ENCODE peak calls at places on chromosomes 3 and 15, in eight cellular contexts. One of them, this sample, is unnamed.
A peak's percentile ranks its signal among the peaks of the same experiment; 100 is the strongest.

GRCh38 chr3:16382852-16383251 is 117.8 kb downstream of the OXNAD1 start:
- ATAC-seq in RWPE2: no peak
- ATAC-seq in activated naive CD8-positive, alpha-beta T cell treated with anti-CD3 and anti-CD28 coated beads, Interleukin-2, amount 10 ng/mL, durations not matched to agents 7 days and 5 days: no peak
- ATAC-seq in activated T-cell treated with anti-CD3 and anti-CD28 coated beads, Interleukin-2, amount 50 U/mL, for 72 hours: peak; percentile 38
- ATAC-seq in omental fat pad: no peak
- ATAC-seq in mucosa of descending colon: no peak
- ATAC-seq in upper lobe of left lung: no peak
- ATAC-seq in activated T-helper 17 cell treated with anti-CD3 and anti-CD28 coated beads, Interleukin-2, amount 50 U/mL, for 72 hours: peak; percentile 53
- ATAC-seq in this sample: no peak

GRCh38 chr3:110895054-110895453 is 176.6 kb upstream of the NECTIN3 start:
- ATAC-seq in RWPE2: no peak
- ATAC-seq in activated naive CD8-positive, alpha-beta T cell treated with anti-CD3 and anti-CD28 coated beads, Interleukin-2, amount 10 ng/mL, durations not matched to agents 7 days and 5 days: no peak
- ATAC-seq in activated T-cell treated with anti-CD3 and anti-CD28 coated beads, Interleukin-2, amount 50 U/mL, for 72 hours: no peak
- ATAC-seq in omental fat pad: no peak
- ATAC-seq in mucosa of descending colon: no peak
- ATAC-seq in upper lobe of left lung: no peak
- ATAC-seq in activated T-helper 17 cell treated with anti-CD3 and anti-CD28 coated beads, Interleukin-2, amount 50 U/mL, for 72 hours: no peak
- ATAC-seq in this sample: no peak

GRCh38 chr15:63718590-63719035 is 115.1 kb downstream of the HERC1 start:
- ATAC-seq in RWPE2: peak; percentile 93
- ATAC-seq in activated naive CD8-positive, alpha-beta T cell treated with anti-CD3 and anti-CD28 coated beads, Interleukin-2, amount 10 ng/mL, durations not matched to agents 7 days and 5 days: no peak
- ATAC-seq in activated T-cell treated with anti-CD3 and anti-CD28 coated beads, Interleukin-2, amount 50 U/mL, for 72 hours: no peak
- ATAC-seq in omental fat pad: peak; percentile 71
- ATAC-seq in mucosa of descending colon: no peak
- ATAC-seq in upper lobe of left lung: peak; percentile 92
- ATAC-seq in activated T-helper 17 cell treated with anti-CD3 and anti-CD28 coated beads, Interleukin-2, amount 50 U/mL, for 72 hours: no peak
- ATAC-seq in this sample: peak; percentile 90

GRCh38 chr3:4821975-4822374 is 157.3 kb upstream of the BHLHE40 start:
- ATAC-seq in RWPE2: no peak
- ATAC-seq in activated naive CD8-positive, alpha-beta T cell treated with anti-CD3 and anti-CD28 coated beads, Interleukin-2, amount 10 ng/mL, durations not matched to agents 7 days and 5 days: peak; percentile 91
- ATAC-seq in activated T-cell treated with anti-CD3 and anti-CD28 coated beads, Interleukin-2, amount 50 U/mL, for 72 hours: peak; percentile 86
- ATAC-seq in omental fat pad: no peak
- ATAC-seq in mucosa of descending colon: peak; percentile 15
- ATAC-seq in upper lobe of left lung: no peak
- ATAC-seq in activated T-helper 17 cell treated with anti-CD3 and anti-CD28 coated beads, Interleukin-2, amount 50 U/mL, for 72 hours: peak; percentile 77
- ATAC-seq in this sample: no peak

GRCh38 chr3:137052298-137052697 is 94.5 kb downstream of the IL20RB start:
- ATAC-seq in RWPE2: no peak
- ATAC-seq in activated naive CD8-positive, alpha-beta T cell treated with anti-CD3 and anti-CD28 coated beads, Interleukin-2, amount 10 ng/mL, durations not matched to agents 7 days and 5 days: no peak
- ATAC-seq in activated T-cell treated with anti-CD3 and anti-CD28 coated beads, Interleukin-2, amount 50 U/mL, for 72 hours: no peak
- ATAC-seq in omental fat pad: no peak
- ATAC-seq in mucosa of descending colon: peak; percentile 70
- ATAC-seq in upper lobe of left lung: no peak
- ATAC-seq in activated T-helper 17 cell treated with anti-CD3 and anti-CD28 coated beads, Interleukin-2, amount 50 U/mL, for 72 hours: no peak
- ATAC-seq in this sample: no peak

GRCh38 chr15:55774113-55774970 is 31.4 kb upstream of the PRTG start:
- ATAC-seq in RWPE2: peak; percentile 28
- ATAC-seq in activated naive CD8-positive, alpha-beta T cell treated with anti-CD3 and anti-CD28 coated beads, Interleukin-2, amount 10 ng/mL, durations not matched to agents 7 days and 5 days: peak; percentile 56
- ATAC-seq in activated T-cell treated with anti-CD3 and anti-CD28 coated beads, Interleukin-2, amount 50 U/mL, for 72 hours: no peak
- ATAC-seq in omental fat pad: no peak
- ATAC-seq in mucosa of descending colon: peak; percentile 55
- ATAC-seq in upper lobe of left lung: no peak
- ATAC-seq in activated T-helper 17 cell treated with anti-CD3 and anti-CD28 coated beads, Interleukin-2, amount 50 U/mL, for 72 hours: no peak
- ATAC-seq in this sample: no peak

GRCh38 chr3:140298043-140298442 is 363.1 kb downstream of the CLSTN2 start:
- ATAC-seq in RWPE2: no peak
- ATAC-seq in activated naive CD8-positive, alpha-beta T cell treated with anti-CD3 and anti-CD28 coated beads, Interleukin-2, amount 10 ng/mL, durations not matched to agents 7 days and 5 days: no peak
- ATAC-seq in activated T-cell treated with anti-CD3 and anti-CD28 coated beads, Interleukin-2, amount 50 U/mL, for 72 hours: no peak
- ATAC-seq in omental fat pad: no peak
- ATAC-seq in mucosa of descending colon: no peak
- ATAC-seq in upper lobe of left lung: no peak
- ATAC-seq in activated T-helper 17 cell treated with anti-CD3 and anti-CD28 coated beads, Interleukin-2, amount 50 U/mL, for 72 hours: no peak
- ATAC-seq in this sample: no peak

GRCh38 chr15:82699726-82700125 is 9.9 kb downstream of the AP3B2 start:
- ATAC-seq in RWPE2: peak; percentile 9
- ATAC-seq in activated naive CD8-positive, alpha-beta T cell treated with anti-CD3 and anti-CD28 coated beads, Interleukin-2, amount 10 ng/mL, durations not matched to agents 7 days and 5 days: no peak
- ATAC-seq in activated T-cell treated with anti-CD3 and anti-CD28 coated beads, Interleukin-2, amount 50 U/mL, for 72 hours: no peak
- ATAC-seq in omental fat pad: no peak
- ATAC-seq in mucosa of descending colon: no peak
- ATAC-seq in upper lobe of left lung: no peak
- ATAC-seq in activated T-helper 17 cell treated with anti-CD3 and anti-CD28 coated beads, Interleukin-2, amount 50 U/mL, for 72 hours: no peak
- ATAC-seq in this sample: no peak

GRCh38 chr3:152858170-152858800 is 23.4 kb downstream of the P2RY1 start:
- ATAC-seq in RWPE2: no peak
- ATAC-seq in activated naive CD8-positive, alpha-beta T cell treated with anti-CD3 and anti-CD28 coated beads, Interleukin-2, amount 10 ng/mL, durations not matched to agents 7 days and 5 days: no peak
- ATAC-seq in activated T-cell treated with anti-CD3 and anti-CD28 coated beads, Interleukin-2, amount 50 U/mL, for 72 hours: no peak
- ATAC-seq in omental fat pad: no peak
- ATAC-seq in mucosa of descending colon: peak; percentile 25
- ATAC-seq in upper lobe of left lung: no peak
- ATAC-seq in activated T-helper 17 cell treated with anti-CD3 and anti-CD28 coated beads, Interleukin-2, amount 50 U/mL, for 72 hours: no peak
- ATAC-seq in this sample: peak; percentile 46

GRCh38 chr15:100247228-100248225 is 94.2 kb downstream of the ADAMTS17 start:
- ATAC-seq in RWPE2: no peak
- ATAC-seq in activated naive CD8-positive, alpha-beta T cell treated with anti-CD3 and anti-CD28 coated beads, Interleukin-2, amount 10 ng/mL, durations not matched to agents 7 days and 5 days: no peak
- ATAC-seq in activated T-cell treated with anti-CD3 and anti-CD28 coated beads, Interleukin-2, amount 50 U/mL, for 72 hours: no peak
- ATAC-seq in omental fat pad: no peak
- ATAC-seq in mucosa of descending colon: no peak
- ATAC-seq in upper lobe of left lung: no peak
- ATAC-seq in activated T-helper 17 cell treated with anti-CD3 and anti-CD28 coated beads, Interleukin-2, amount 50 U/mL, for 72 hours: no peak
- ATAC-seq in this sample: no peak

GRCh38 chr3:168467085-168467714 is 371.5 kb upstream of the GOLIM4 start:
- ATAC-seq in RWPE2: peak; percentile 48
- ATAC-seq in activated naive CD8-positive, alpha-beta T cell treated with anti-CD3 and anti-CD28 coated beads, Interleukin-2, amount 10 ng/mL, durations not matched to agents 7 days and 5 days: no peak
- ATAC-seq in activated T-cell treated with anti-CD3 and anti-CD28 coated beads, Interleukin-2, amount 50 U/mL, for 72 hours: no peak
- ATAC-seq in omental fat pad: no peak
- ATAC-seq in mucosa of descending colon: peak; percentile 49
- ATAC-seq in upper lobe of left lung: peak; percentile 57
- ATAC-seq in activated T-helper 17 cell treated with anti-CD3 and anti-CD28 coated beads, Interleukin-2, amount 50 U/mL, for 72 hours: no peak
- ATAC-seq in this sample: no peak

GRCh38 chr3:155516439-155516838 is 223.0 kb upstream of the STRIT1 start:
- ATAC-seq in RWPE2: no peak
- ATAC-seq in activated naive CD8-positive, alpha-beta T cell treated with anti-CD3 and anti-CD28 coated beads, Interleukin-2, amount 10 ng/mL, durations not matched to agents 7 days and 5 days: no peak
- ATAC-seq in activated T-cell treated with anti-CD3 and anti-CD28 coated beads, Interleukin-2, amount 50 U/mL, for 72 hours: no peak
- ATAC-seq in omental fat pad: no peak
- ATAC-seq in mucosa of descending colon: no peak
- ATAC-seq in upper lobe of left lung: no peak
- ATAC-seq in activated T-helper 17 cell treated with anti-CD3 and anti-CD28 coated beads, Interleukin-2, amount 50 U/mL, for 72 hours: no peak
- ATAC-seq in this sample: no peak

GRCh38 chr3:147191795-147192385 is 214.5 kb downstream of the ZIC4 start:
- ATAC-seq in RWPE2: peak; percentile 36
- ATAC-seq in activated naive CD8-positive, alpha-beta T cell treated with anti-CD3 and anti-CD28 coated beads, Interleukin-2, amount 10 ng/mL, durations not matched to agents 7 days and 5 days: no peak
- ATAC-seq in activated T-cell treated with anti-CD3 and anti-CD28 coated beads, Interleukin-2, amount 50 U/mL, for 72 hours: no peak
- ATAC-seq in omental fat pad: no peak
- ATAC-seq in mucosa of descending colon: peak; percentile 29
- ATAC-seq in upper lobe of left lung: no peak
- ATAC-seq in activated T-helper 17 cell treated with anti-CD3 and anti-CD28 coated beads, Interleukin-2, amount 50 U/mL, for 72 hours: no peak
- ATAC-seq in this sample: no peak

GRCh38 chr3:112136959-112137693 is 4.1 kb upstream of the GCSAM start:
- ATAC-seq in RWPE2: peak; percentile 76
- ATAC-seq in activated naive CD8-positive, alpha-beta T cell treated with anti-CD3 and anti-CD28 coated beads, Interleukin-2, amount 10 ng/mL, durations not matched to agents 7 days and 5 days: no peak
- ATAC-seq in activated T-cell treated with anti-CD3 and anti-CD28 coated beads, Interleukin-2, amount 50 U/mL, for 72 hours: no peak
- ATAC-seq in omental fat pad: no peak
- ATAC-seq in mucosa of descending colon: peak; percentile 63
- ATAC-seq in upper lobe of left lung: no peak
- ATAC-seq in activated T-helper 17 cell treated with anti-CD3 and anti-CD28 coated beads, Interleukin-2, amount 50 U/mL, for 72 hours: no peak
- ATAC-seq in this sample: no peak

GRCh38 chr3:186651678-186652215 is 11.5 kb downstream of the FETUB start:
- ATAC-seq in RWPE2: no peak
- ATAC-seq in activated naive CD8-positive, alpha-beta T cell treated with anti-CD3 and anti-CD28 coated beads, Interleukin-2, amount 10 ng/mL, durations not matched to agents 7 days and 5 days: no peak
- ATAC-seq in activated T-cell treated with anti-CD3 and anti-CD28 coated beads, Interleukin-2, amount 50 U/mL, for 72 hours: no peak
- ATAC-seq in omental fat pad: no peak
- ATAC-seq in mucosa of descending colon: no peak
- ATAC-seq in upper lobe of left lung: peak; percentile 84
- ATAC-seq in activated T-helper 17 cell treated with anti-CD3 and anti-CD28 coated beads, Interleukin-2, amount 50 U/mL, for 72 hours: no peak
- ATAC-seq in this sample: no peak

GRCh38 chr15:55116636-55117035 is 80.1 kb downstream of the RSL24D1 start:
- ATAC-seq in RWPE2: no peak
- ATAC-seq in activated naive CD8-positive, alpha-beta T cell treated with anti-CD3 and anti-CD28 coated beads, Interleukin-2, amount 10 ng/mL, durations not matched to agents 7 days and 5 days: no peak
- ATAC-seq in activated T-cell treated with anti-CD3 and anti-CD28 coated beads, Interleukin-2, amount 50 U/mL, for 72 hours: no peak
- ATAC-seq in omental fat pad: no peak
- ATAC-seq in mucosa of descending colon: no peak
- ATAC-seq in upper lobe of left lung: no peak
- ATAC-seq in activated T-helper 17 cell treated with anti-CD3 and anti-CD28 coated beads, Interleukin-2, amount 50 U/mL, for 72 hours: no peak
- ATAC-seq in this sample: no peak

GRCh38 chr3:198028718-198029117 is 68.7 kb downstream of the LMLN start:
- ATAC-seq in RWPE2: peak; percentile 62
- ATAC-seq in activated naive CD8-positive, alpha-beta T cell treated with anti-CD3 and anti-CD28 coated beads, Interleukin-2, amount 10 ng/mL, durations not matched to agents 7 days and 5 days: no peak
- ATAC-seq in activated T-cell treated with anti-CD3 and anti-CD28 coated beads, Interleukin-2, amount 50 U/mL, for 72 hours: no peak
- ATAC-seq in omental fat pad: no peak
- ATAC-seq in mucosa of descending colon: no peak
- ATAC-seq in upper lobe of left lung: no peak
- ATAC-seq in activated T-helper 17 cell treated with anti-CD3 and anti-CD28 coated beads, Interleukin-2, amount 50 U/mL, for 72 hours: no peak
- ATAC-seq in this sample: no peak

GRCh38 chr15:37789392-37789776 is 145.1 kb upstream of the TMCO5A start:
- ATAC-seq in RWPE2: no peak
- ATAC-seq in activated naive CD8-positive, alpha-beta T cell treated with anti-CD3 and anti-CD28 coated beads, Interleukin-2, amount 10 ng/mL, durations not matched to agents 7 days and 5 days: no peak
- ATAC-seq in activated T-cell treated with anti-CD3 and anti-CD28 coated beads, Interleukin-2, amount 50 U/mL, for 72 hours: no peak
- ATAC-seq in omental fat pad: no peak
- ATAC-seq in mucosa of descending colon: no peak
- ATAC-seq in upper lobe of left lung: no peak
- ATAC-seq in activated T-helper 17 cell treated with anti-CD3 and anti-CD28 coated beads, Interleukin-2, amount 50 U/mL, for 72 hours: no peak
- ATAC-seq in this sample: no peak

GRCh38 chr3:62723171-62723570 is 152.0 kb downstream of the CADPS start:
- ATAC-seq in RWPE2: no peak
- ATAC-seq in activated naive CD8-positive, alpha-beta T cell treated with anti-CD3 and anti-CD28 coated beads, Interleukin-2, amount 10 ng/mL, durations not matched to agents 7 days and 5 days: no peak
- ATAC-seq in activated T-cell treated with anti-CD3 and anti-CD28 coated beads, Interleukin-2, amount 50 U/mL, for 72 hours: no peak
- ATAC-seq in omental fat pad: no peak
- ATAC-seq in mucosa of descending colon: no peak
- ATAC-seq in upper lobe of left lung: no peak
- ATAC-seq in activated T-helper 17 cell treated with anti-CD3 and anti-CD28 coated beads, Interleukin-2, amount 50 U/mL, for 72 hours: no peak
- ATAC-seq in this sample: no peak

GRCh38 chr15:58444056-58444455 is 12.3 kb downstream of the LIPC start:
- ATAC-seq in RWPE2: no peak
- ATAC-seq in activated naive CD8-positive, alpha-beta T cell treated with anti-CD3 and anti-CD28 coated beads, Interleukin-2, amount 10 ng/mL, durations not matched to agents 7 days and 5 days: no peak
- ATAC-seq in activated T-cell treated with anti-CD3 and anti-CD28 coated beads, Interleukin-2, amount 50 U/mL, for 72 hours: no peak
- ATAC-seq in omental fat pad: no peak
- ATAC-seq in mucosa of descending colon: no peak
- ATAC-seq in upper lobe of left lung: peak; percentile 27
- ATAC-seq in activated T-helper 17 cell treated with anti-CD3 and anti-CD28 coated beads, Interleukin-2, amount 50 U/mL, for 72 hours: no peak
- ATAC-seq in this sample: no peak

GRCh38 chr15:93052090-93052892 is 36.7 kb downstream of the RGMA start:
- ATAC-seq in RWPE2: peak; percentile 7
- ATAC-seq in activated naive CD8-positive, alpha-beta T cell treated with anti-CD3 and anti-CD28 coated beads, Interleukin-2, amount 10 ng/mL, durations not matched to agents 7 days and 5 days: no peak
- ATAC-seq in activated T-cell treated with anti-CD3 and anti-CD28 coated beads, Interleukin-2, amount 50 U/mL, for 72 hours: peak; percentile 30
- ATAC-seq in omental fat pad: no peak
- ATAC-seq in mucosa of descending colon: no peak
- ATAC-seq in upper lobe of left lung: no peak
- ATAC-seq in activated T-helper 17 cell treated with anti-CD3 and anti-CD28 coated beads, Interleukin-2, amount 50 U/mL, for 72 hours: no peak
- ATAC-seq in this sample: no peak

GRCh38 chr15:59169337-59169736 is 37.3 kb upstream of the LDHAL6B start:
- ATAC-seq in RWPE2: peak; percentile 7
- ATAC-seq in activated naive CD8-positive, alpha-beta T cell treated with anti-CD3 and anti-CD28 coated beads, Interleukin-2, amount 10 ng/mL, durations not matched to agents 7 days and 5 days: no peak
- ATAC-seq in activated T-cell treated with anti-CD3 and anti-CD28 coated beads, Interleukin-2, amount 50 U/mL, for 72 hours: peak; percentile 74
- ATAC-seq in omental fat pad: peak; percentile 64
- ATAC-seq in mucosa of descending colon: peak; percentile 30
- ATAC-seq in upper lobe of left lung: no peak
- ATAC-seq in activated T-helper 17 cell treated with anti-CD3 and anti-CD28 coated beads, Interleukin-2, amount 50 U/mL, for 72 hours: peak; percentile 75
- ATAC-seq in this sample: peak; percentile 75

GRCh38 chr3:149023951-149024350 is 32.6 kb downstream of the GYG1 start:
- ATAC-seq in RWPE2: no peak
- ATAC-seq in activated naive CD8-positive, alpha-beta T cell treated with anti-CD3 and anti-CD28 coated beads, Interleukin-2, amount 10 ng/mL, durations not matched to agents 7 days and 5 days: no peak
- ATAC-seq in activated T-cell treated with anti-CD3 and anti-CD28 coated beads, Interleukin-2, amount 50 U/mL, for 72 hours: no peak
- ATAC-seq in omental fat pad: no peak
- ATAC-seq in mucosa of descending colon: no peak
- ATAC-seq in upper lobe of left lung: no peak
- ATAC-seq in activated T-helper 17 cell treated with anti-CD3 and anti-CD28 coated beads, Interleukin-2, amount 50 U/mL, for 72 hours: peak; percentile 10
- ATAC-seq in this sample: no peak

GRCh38 chr15:99181544-99181943 is 67.8 kb downstream of the TTC23 start:
- ATAC-seq in RWPE2: no peak
- ATAC-seq in activated naive CD8-positive, alpha-beta T cell treated with anti-CD3 and anti-CD28 coated beads, Interleukin-2, amount 10 ng/mL, durations not matched to agents 7 days and 5 days: no peak
- ATAC-seq in activated T-cell treated with anti-CD3 and anti-CD28 coated beads, Interleukin-2, amount 50 U/mL, for 72 hours: no peak
- ATAC-seq in omental fat pad: peak; percentile 32
- ATAC-seq in mucosa of descending colon: peak; percentile 14
- ATAC-seq in upper lobe of left lung: peak; percentile 52
- ATAC-seq in activated T-helper 17 cell treated with anti-CD3 and anti-CD28 coated beads, Interleukin-2, amount 50 U/mL, for 72 hours: no peak
- ATAC-seq in this sample: peak; percentile 84

GRCh38 chr3:58261954-58262666 is 24.5 kb downstream of the ABHD6 start:
- ATAC-seq in RWPE2: no peak
- ATAC-seq in activated naive CD8-positive, alpha-beta T cell treated with anti-CD3 and anti-CD28 coated beads, Interleukin-2, amount 10 ng/mL, durations not matched to agents 7 days and 5 days: no peak
- ATAC-seq in activated T-cell treated with anti-CD3 and anti-CD28 coated beads, Interleukin-2, amount 50 U/mL, for 72 hours: no peak
- ATAC-seq in omental fat pad: no peak
- ATAC-seq in mucosa of descending colon: no peak
- ATAC-seq in upper lobe of left lung: no peak
- ATAC-seq in activated T-helper 17 cell treated with anti-CD3 and anti-CD28 coated beads, Interleukin-2, amount 50 U/mL, for 72 hours: no peak
- ATAC-seq in this sample: no peak

GRCh38 chr3:188779537-188779936 is 392.2 kb upstream of the TPRG1 start:
- ATAC-seq in RWPE2: no peak
- ATAC-seq in activated naive CD8-positive, alpha-beta T cell treated with anti-CD3 and anti-CD28 coated beads, Interleukin-2, amount 10 ng/mL, durations not matched to agents 7 days and 5 days: no peak
- ATAC-seq in activated T-cell treated with anti-CD3 and anti-CD28 coated beads, Interleukin-2, amount 50 U/mL, for 72 hours: no peak
- ATAC-seq in omental fat pad: peak; percentile 37
- ATAC-seq in mucosa of descending colon: no peak
- ATAC-seq in upper lobe of left lung: no peak
- ATAC-seq in activated T-helper 17 cell treated with anti-CD3 and anti-CD28 coated beads, Interleukin-2, amount 50 U/mL, for 72 hours: no peak
- ATAC-seq in this sample: peak; percentile 60

GRCh38 chr15:40902605-40903561 is 8.6 kb downstream of the VPS18 start:
- ATAC-seq in RWPE2: no peak
- ATAC-seq in activated naive CD8-positive, alpha-beta T cell treated with anti-CD3 and anti-CD28 coated beads, Interleukin-2, amount 10 ng/mL, durations not matched to agents 7 days and 5 days: peak; percentile 17
- ATAC-seq in activated T-cell treated with anti-CD3 and anti-CD28 coated beads, Interleukin-2, amount 50 U/mL, for 72 hours: no peak
- ATAC-seq in omental fat pad: no peak
- ATAC-seq in mucosa of descending colon: no peak
- ATAC-seq in upper lobe of left lung: no peak
- ATAC-seq in activated T-helper 17 cell treated with anti-CD3 and anti-CD28 coated beads, Interleukin-2, amount 50 U/mL, for 72 hours: no peak
- ATAC-seq in this sample: no peak

GRCh38 chr3:169348981-169349942 is 314.2 kb downstream of the MECOM start:
- ATAC-seq in RWPE2: peak; percentile 93
- ATAC-seq in activated naive CD8-positive, alpha-beta T cell treated with anti-CD3 and anti-CD28 coated beads, Interleukin-2, amount 10 ng/mL, durations not matched to agents 7 days and 5 days: no peak
- ATAC-seq in activated T-cell treated with anti-CD3 and anti-CD28 coated beads, Interleukin-2, amount 50 U/mL, for 72 hours: no peak
- ATAC-seq in omental fat pad: no peak
- ATAC-seq in mucosa of descending colon: peak; percentile 90
- ATAC-seq in upper lobe of left lung: peak; percentile 57
- ATAC-seq in activated T-helper 17 cell treated with anti-CD3 and anti-CD28 coated beads, Interleukin-2, amount 50 U/mL, for 72 hours: no peak
- ATAC-seq in this sample: no peak

GRCh38 chr3:26590919-26591318 is 31.7 kb upstream of the LRRC3B start:
- ATAC-seq in RWPE2: no peak
- ATAC-seq in activated naive CD8-positive, alpha-beta T cell treated with anti-CD3 and anti-CD28 coated beads, Interleukin-2, amount 10 ng/mL, durations not matched to agents 7 days and 5 days: no peak
- ATAC-seq in activated T-cell treated with anti-CD3 and anti-CD28 coated beads, Interleukin-2, amount 50 U/mL, for 72 hours: no peak
- ATAC-seq in omental fat pad: no peak
- ATAC-seq in mucosa of descending colon: no peak
- ATAC-seq in upper lobe of left lung: peak; percentile 45
- ATAC-seq in activated T-helper 17 cell treated with anti-CD3 and anti-CD28 coated beads, Interleukin-2, amount 50 U/mL, for 72 hours: no peak
- ATAC-seq in this sample: no peak

GRCh38 chr15:55998478-55998877 is 5.1 kb upstream of the NEDD4 start:
- ATAC-seq in RWPE2: peak; percentile 47
- ATAC-seq in activated naive CD8-positive, alpha-beta T cell treated with anti-CD3 and anti-CD28 coated beads, Interleukin-2, amount 10 ng/mL, durations not matched to agents 7 days and 5 days: no peak
- ATAC-seq in activated T-cell treated with anti-CD3 and anti-CD28 coated beads, Interleukin-2, amount 50 U/mL, for 72 hours: no peak
- ATAC-seq in omental fat pad: no peak
- ATAC-seq in mucosa of descending colon: peak; percentile 44
- ATAC-seq in upper lobe of left lung: no peak
- ATAC-seq in activated T-helper 17 cell treated with anti-CD3 and anti-CD28 coated beads, Interleukin-2, amount 50 U/mL, for 72 hours: no peak
- ATAC-seq in this sample: no peak

GRCh38 chr3:16515885-16516420 is 2.5 kb upstream of the RFTN1 start:
- ATAC-seq in RWPE2: no peak
- ATAC-seq in activated naive CD8-positive, alpha-beta T cell treated with anti-CD3 and anti-CD28 coated beads, Interleukin-2, amount 10 ng/mL, durations not matched to agents 7 days and 5 days: no peak
- ATAC-seq in activated T-cell treated with anti-CD3 and anti-CD28 coated beads, Interleukin-2, amount 50 U/mL, for 72 hours: no peak
- ATAC-seq in omental fat pad: no peak
- ATAC-seq in mucosa of descending colon: no peak
- ATAC-seq in upper lobe of left lung: no peak
- ATAC-seq in activated T-helper 17 cell treated with anti-CD3 and anti-CD28 coated beads, Interleukin-2, amount 50 U/mL, for 72 hours: no peak
- ATAC-seq in this sample: no peak

GRCh38 chr15:57570340-57570739 is 21.4 kb upstream of the MYZAP start:
- ATAC-seq in RWPE2: no peak
- ATAC-seq in activated naive CD8-positive, alpha-beta T cell treated with anti-CD3 and anti-CD28 coated beads, Interleukin-2, amount 10 ng/mL, durations not matched to agents 7 days and 5 days: no peak
- ATAC-seq in activated T-cell treated with anti-CD3 and anti-CD28 coated beads, Interleukin-2, amount 50 U/mL, for 72 hours: no peak
- ATAC-seq in omental fat pad: no peak
- ATAC-seq in mucosa of descending colon: no peak
- ATAC-seq in upper lobe of left lung: no peak
- ATAC-seq in activated T-helper 17 cell treated with anti-CD3 and anti-CD28 coated beads, Interleukin-2, amount 50 U/mL, for 72 hours: no peak
- ATAC-seq in this sample: no peak

GRCh38 chr3:13208706-13209295 is 135.6 kb upstream of the IQSEC1 start:
- ATAC-seq in RWPE2: no peak
- ATAC-seq in activated naive CD8-positive, alpha-beta T cell treated with anti-CD3 and anti-CD28 coated beads, Interleukin-2, amount 10 ng/mL, durations not matched to agents 7 days and 5 days: no peak
- ATAC-seq in activated T-cell treated with anti-CD3 and anti-CD28 coated beads, Interleukin-2, amount 50 U/mL, for 72 hours: no peak
- ATAC-seq in omental fat pad: no peak
- ATAC-seq in mucosa of descending colon: no peak
- ATAC-seq in upper lobe of left lung: no peak
- ATAC-seq in activated T-helper 17 cell treated with anti-CD3 and anti-CD28 coated beads, Interleukin-2, amount 50 U/mL, for 72 hours: no peak
- ATAC-seq in this sample: no peak

GRCh38 chr3:48279926-48280325 is 39.0 kb downstream of the ZNF589 start:
- ATAC-seq in RWPE2: no peak
- ATAC-seq in activated naive CD8-positive, alpha-beta T cell treated with anti-CD3 and anti-CD28 coated beads, Interleukin-2, amount 10 ng/mL, durations not matched to agents 7 days and 5 days: no peak
- ATAC-seq in activated T-cell treated with anti-CD3 and anti-CD28 coated beads, Interleukin-2, amount 50 U/mL, for 72 hours: no peak
- ATAC-seq in omental fat pad: no peak
- ATAC-seq in mucosa of descending colon: no peak
- ATAC-seq in upper lobe of left lung: no peak
- ATAC-seq in activated T-helper 17 cell treated with anti-CD3 and anti-CD28 coated beads, Interleukin-2, amount 50 U/mL, for 72 hours: no peak
- ATAC-seq in this sample: no peak

This sample was measured in gastroesophageal sphincter.